ENCODE peak calls at places on chromosomes 5 and 9, in seven cellular contexts. R is HCT116, T is SK-N-SH, F is GM12878, Q is HepG2, M is T47D, H is H1. E is an unnamed sample.

GRCh38 chr5:139391570-139392323 is 2.0 kb upstream of the MZB1 start:
- DNase-seq in R (no peak), T (no peak), F (no peak), Q (no peak), M (peak), H (peak), E (no peak)

GRCh38 chr5:174910245-174910737 is 185.9 kb downstream of the MSX2 start:
- DNase-seq in R (peak), T (peak), F (no peak), Q (peak), M (peak), H (peak), E (peak)

GRCh38 chr5:172775326-172776234 is 4.6 kb upstream of the DUSP1 start:
- DNase-seq in R (no peak), T (no peak), F (no peak), Q (peak), M (peak), H (no peak), E (no peak)

GRCh38 chr9:37508135-37508833 is 22.5 kb downstream of the POLR1E start:
- DNase-seq in R (no peak), T (no peak), F (no peak), Q (peak), M (peak), H (no peak), E (no peak)

GRCh38 chr5:58060971-58061370 is 398.9 kb downstream of the PLK2 start:
- DNase-seq in R (no peak), T (no peak), F (no peak), Q (no peak), M (no peak), H (no peak), E (no peak)

GRCh38 chr9:90523953-90524352 is 118.7 kb downstream of the DIRAS2 start:
- DNase-seq in R (no peak), T (peak), F (no peak), Q (no peak), M (no peak), H (no peak), E (no peak)

GRCh38 chr5:143186623-143187022 is 216.9 kb downstream of the NR3C1 start:
- DNase-seq in R (no peak), T (no peak), F (no peak), Q (no peak), M (peak), H (no peak), E (no peak)

GRCh38 chr9:118609355-118610044 is 759.7 kb downstream of the BRINP1 start:
- DNase-seq in R (no peak), T (no peak), F (no peak), Q (no peak), M (no peak), H (no peak), E (no peak)

GRCh38 chr9:137376386-137376785 is 46.6 kb downstream of the EXD3 start:
- DNase-seq in R (no peak), T (no peak), F (no peak), Q (no peak), M (no peak), H (no peak), E (no peak)

GRCh38 chr9:127566351-127567001 is 45.6 kb upstream of the STXBP1 start:
- DNase-seq in R (no peak), T (no peak), F (no peak), Q (no peak), M (peak), H (no peak), E (no peak)

GRCh38 chr5:1259806-1260480 is 34.8 kb downstream of the SLC6A18 start:
- DNase-seq in R (no peak), T (no peak), F (no peak), Q (no peak), M (no peak), H (no peak), E (no peak)

GRCh38 chr5:178314066-178314660 is 81.6 kb upstream of the PHYKPL start:
- DNase-seq in R (no peak), T (no peak), F (no peak), Q (no peak), M (no peak), H (no peak), E (no peak)

GRCh38 chr5:144205141-144205551 is 34.5 kb downstream of the KCTD16 start:
- DNase-seq in R (no peak), T (peak), F (no peak), Q (no peak), M (peak), H (peak), E (no peak)

GRCh38 chr5:149771216-149771973 is 41.3 kb downstream of the PPARGC1B start:
- DNase-seq in R (no peak), T (no peak), F (no peak), Q (no peak), M (peak), H (no peak), E (no peak)

GRCh38 chr5:113199122-113199905 is 222.7 kb downstream of the DCP2 start:
- DNase-seq in R (no peak), T (no peak), F (no peak), Q (no peak), M (no peak), H (no peak), E (no peak)

GRCh38 chr5:93579561-93580386 is 1.2 kb downstream of the NR2F1-AS1 start:
- DNase-seq in R (no peak), T (peak), F (no peak), Q (no peak), M (peak), H (peak), E (no peak)

GRCh38 chr9:109418827-109419226 is 79.3 kb downstream of the PTPN3 start:
- DNase-seq in R (no peak), T (no peak), F (peak), Q (no peak), M (no peak), H (no peak), E (no peak)

GRCh38 chr5:86979801-86980510 is 287.7 kb upstream of the RASA1 start:
- DNase-seq in R (peak), T (no peak), F (no peak), Q (peak), M (no peak), H (no peak), E (no peak)

GRCh38 chr9:126443144-126443543 is 116.5 kb downstream of the MVB12B start:
- DNase-seq in R (no peak), T (no peak), F (no peak), Q (no peak), M (no peak), H (no peak), E (no peak)

GRCh38 chr5:166535641-166536040 is 1755.8 kb upstream of the WWC1 start:
- DNase-seq in R (no peak), T (no peak), F (no peak), Q (no peak), M (no peak), H (no peak), E (no peak)

GRCh38 chr9:136532799-136533774 is 12.8 kb downstream of the NOTCH1 start:
- DNase-seq in R (no peak), T (no peak), F (no peak), Q (no peak), M (no peak), H (no peak), E (no peak)

GRCh38 chr9:17625644-17626388 is 47.0 kb downstream of the SH3GL2 start:
- DNase-seq in R (no peak), T (no peak), F (no peak), Q (no peak), M (peak), H (no peak), E (no peak)

GRCh38 chr5:135433626-135434426 is 13.3 kb downstream of the DCANP1 start:
- DNase-seq in R (no peak), T (no peak), F (no peak), Q (peak), M (no peak), H (peak), E (peak)

GRCh38 chr9:89122944-89123343 is 55.7 kb downstream of the SHC3 start:
- DNase-seq in R (no peak), T (no peak), F (no peak), Q (no peak), M (no peak), H (no peak), E (no peak)

GRCh38 chr5:74947961-74948613 is 81.9 kb upstream of the FAM169A start:
- DNase-seq in R (no peak), T (no peak), F (no peak), Q (no peak), M (peak), H (no peak), E (no peak)

GRCh38 chr5:43947870-43948269 is 344.9 kb downstream of the NNT start:
- DNase-seq in R (no peak), T (no peak), F (no peak), Q (no peak), M (no peak), H (no peak), E (no peak)

GRCh38 chr5:174724484-174725260 is at the start of gene MSX2:
- DNase-seq in R (peak), T (peak), F (no peak), Q (no peak), M (peak), H (peak), E (peak)

GRCh38 chr5:133998807-133999206 is 6.0 kb downstream of the VDAC1 start:
- DNase-seq in R (no peak), T (no peak), F (no peak), Q (no peak), M (no peak), H (no peak), E (no peak)
- TF ChIP-seq JUND in R (no peak), T (no peak), F (no peak), Q (no peak), M (no peak), H (no peak), E (no peak)

GRCh38 chr9:129716091-129716490 is 36.8 kb downstream of the PTGES start:
- DNase-seq in R (no peak), T (no peak), F (no peak), Q (no peak), M (peak), H (no peak), E (no peak)
- TF ChIP-seq JUND in R (no peak), T (no peak), F (no peak), Q (no peak), M (no peak), H (no peak), E (no peak)

GRCh38 chr5:168676499-168676898 is 97.3 kb upstream of the PANK3 start:
- DNase-seq in R (no peak), T (no peak), F (no peak), Q (no peak), M (peak), H (no peak), E (no peak)
- TF ChIP-seq JUND in R (no peak), T (no peak), F (no peak), Q (no peak), M (no peak), H (no peak), E (no peak)

GRCh38 chr5:126920291-126920690 is 110.1 kb downstream of the MARCHF3 start:
- DNase-seq in R (no peak), T (no peak), F (no peak), Q (no peak), M (no peak), H (no peak), E (no peak)
- TF ChIP-seq JUND in R (no peak), T (no peak), F (no peak), Q (no peak), M (no peak), H (no peak), E (no peak)

DNA sequence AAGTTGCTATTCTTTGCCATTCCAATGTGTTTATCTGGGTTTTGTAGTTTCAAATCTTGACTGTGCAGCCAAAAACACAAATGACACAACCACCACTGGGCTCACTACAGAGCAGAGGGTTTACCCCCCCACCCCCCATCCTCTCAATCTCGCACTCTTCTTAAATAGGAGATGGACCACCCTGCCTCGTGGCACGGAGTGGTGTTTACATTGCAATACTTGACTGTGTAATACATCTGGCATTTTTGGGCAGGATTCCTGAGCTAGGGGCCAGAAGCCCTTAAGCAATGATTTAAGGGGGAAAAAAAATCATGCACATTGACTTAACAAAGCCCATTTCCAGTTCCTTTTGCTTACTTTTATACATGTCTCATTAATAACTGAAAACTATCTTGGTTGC is 19.0 kb downstream of the PTCH1 start:
- DNase-seq in R (no peak), T (no peak), F (no peak), Q (no peak), M (no peak), H (no peak), E (no peak)
- TF ChIP-seq JUND in R (no peak), T (no peak), F (no peak), Q (no peak), M (no peak), H (no peak), E (no peak)

E was measured in K562.